ENCODE peak calls at places on chromosomes 7 and 10, in six cellular contexts. W is AG09319, U is lung, N is BJ, C is GM13977, D is neural crest cell. V is an unnamed sample.

GRCh38 chr10:36412942-36413341 is 712.5 kb upstream of the ANKRD30A start:
- DNase-seq in W (no peak), U (no peak), N (no peak), C (no peak), D (no peak), V (no peak)

GRCh38 chr10:73875139-73875475 is 752 bp upstream of the CAMK2G start:
- DNase-seq in W (no peak), U (no peak), N (no peak), C (peak), D (no peak), V (peak)

GRCh38 chr7:28069788-28070187 is 110.8 kb downstream of the JAZF1 start:
- DNase-seq in W (peak), U (peak), N (no peak), C (no peak), D (no peak), V (no peak)

GRCh38 chr10:18364987-18365775 is 225.0 kb downstream of the CACNB2 start:
- DNase-seq in W (peak), U (no peak), N (no peak), C (no peak), D (no peak), V (no peak)

GRCh38 chr10:103083266-103083976 is 109.7 kb downstream of the NT5C2 start:
- DNase-seq in W (no peak), U (no peak), N (no peak), C (no peak), D (no peak), V (no peak)

GRCh38 chr10:95513941-95514392 is 47.2 kb downstream of the SORBS1 start:
- DNase-seq in W (no peak), U (no peak), N (no peak), C (no peak), D (no peak), V (no peak)

GRCh38 chr10:88754272-88754671 is 5.5 kb upstream of the LIPN start:
- DNase-seq in W (peak), U (no peak), N (peak), C (no peak), D (no peak), V (no peak)

GRCh38 chr7:24284699-24285506 is 913 bp downstream of the NPY start:
- DNase-seq in W (no peak), U (no peak), N (no peak), C (no peak), D (peak), V (no peak)

GRCh38 chr10:98006266-98006665 is 24.2 kb downstream of the CRTAC1 start:
- DNase-seq in W (no peak), U (no peak), N (no peak), C (no peak), D (no peak), V (no peak)

GRCh38 chr7:131629203-131629871 is 72.9 kb upstream of the PODXL start:
- DNase-seq in W (no peak), U (no peak), N (no peak), C (no peak), D (no peak), V (no peak)

GRCh38 chr7:6183006-6183405 is 89.4 kb downstream of the CYTH3 start:
- DNase-seq in W (no peak), U (no peak), N (no peak), C (no peak), D (no peak), V (no peak)

GRCh38 chr7:32318300-32319018 is 171.7 kb downstream of the LSM5 start:
- DNase-seq in W (no peak), U (no peak), N (no peak), C (no peak), D (no peak), V (no peak)

GRCh38 chr10:84054743-84055142 is 84.6 kb upstream of the GHITM start:
- DNase-seq in W (no peak), U (no peak), N (no peak), C (no peak), D (no peak), V (no peak)

GRCh38 chr7:70458195-70458695 is 673.7 kb upstream of the GALNT17 start:
- DNase-seq in W (no peak), U (no peak), N (no peak), C (no peak), D (no peak), V (no peak)

GRCh38 chr7:140646931-140647647 is 6.5 kb upstream of the DENND2A start:
- DNase-seq in W (no peak), U (no peak), N (no peak), C (peak), D (peak), V (peak)

GRCh38 chr7:105838273-105839141 is 37.9 kb downstream of the ATXN7L1 start:
- DNase-seq in W (no peak), U (peak), N (no peak), C (no peak), D (no peak), V (no peak)

GRCh38 chr7:50730459-50731400 is 52.0 kb downstream of the GRB10 start:
- DNase-seq in W (no peak), U (no peak), N (no peak), C (no peak), D (no peak), V (no peak)

GRCh38 chr7:55203300-55203699 is 161.8 kb upstream of the LANCL2 start:
- DNase-seq in W (no peak), U (no peak), N (no peak), C (no peak), D (no peak), V (no peak)

GRCh38 chr7:43220250-43220649 is 107.8 kb downstream of the HECW1 start:
- DNase-seq in W (no peak), U (no peak), N (peak), C (no peak), D (no peak), V (no peak)

GRCh38 chr10:34815174-34816066 is at the start of gene PARD3:
- DNase-seq in W (no peak), U (peak), N (no peak), C (peak), D (peak), V (peak)

GRCh38 chr10:102231357-102232318 is 5.5 kb downstream of the ELOVL3 start:
- DNase-seq in W (no peak), U (peak), N (no peak), C (peak), D (peak), V (peak)

GRCh38 chr7:73905360-73905759 is 44.4 kb downstream of the TMEM270 start:
- DNase-seq in W (no peak), U (no peak), N (no peak), C (no peak), D (no peak), V (peak)

GRCh38 chr10:73772280-73773151 is 9.3 kb upstream of the CHCHD1 start:
- DNase-seq in W (peak), U (peak), N (no peak), C (peak), D (peak), V (peak)

GRCh38 chr10:16545126-16545736 is 23.6 kb upstream of the C1QL3 start:
- DNase-seq in W (peak), U (no peak), N (no peak), C (peak), D (no peak), V (peak)

GRCh38 chr7:92835140-92835850 is 1.1 kb downstream of the CDK6 start:
- DNase-seq in W (no peak), U (peak), N (no peak), C (peak), D (peak), V (peak)

GRCh38 chr7:41114166-41114565 is 588.7 kb downstream of the INHBA start:
- DNase-seq in W (no peak), U (no peak), N (no peak), C (no peak), D (no peak), V (no peak)

GRCh38 chr7:96169439-96169838 is 152.5 kb downstream of the SLC25A13 start:
- DNase-seq in W (no peak), U (no peak), N (no peak), C (no peak), D (no peak), V (no peak)
- TF ChIP-seq CTCF in W (no peak), U (no peak), N (no peak), C (no peak), D (no peak), V (no peak)

GRCh38 chr10:71681977-71682376 is 37.6 kb downstream of the C10orf105 start:
- DNase-seq in W (no peak), U (no peak), N (no peak), C (no peak), D (no peak), V (no peak)

GRCh38 chr10:71685554-71686202 is 33.9 kb downstream of the C10orf105 start:
- DNase-seq in W (no peak), U (no peak), N (no peak), C (no peak), D (no peak), V (no peak)

GRCh38 chr10:71687077-71687476 is 32.5 kb downstream of the C10orf105 start:
- DNase-seq in W (no peak), U (no peak), N (no peak), C (no peak), D (no peak), V (no peak)

GRCh38 chr10:71683301-71683700 is 36.3 kb downstream of the C10orf105 start:
- DNase-seq in W (no peak), U (no peak), N (no peak), C (no peak), D (no peak), V (no peak)

DNA sequence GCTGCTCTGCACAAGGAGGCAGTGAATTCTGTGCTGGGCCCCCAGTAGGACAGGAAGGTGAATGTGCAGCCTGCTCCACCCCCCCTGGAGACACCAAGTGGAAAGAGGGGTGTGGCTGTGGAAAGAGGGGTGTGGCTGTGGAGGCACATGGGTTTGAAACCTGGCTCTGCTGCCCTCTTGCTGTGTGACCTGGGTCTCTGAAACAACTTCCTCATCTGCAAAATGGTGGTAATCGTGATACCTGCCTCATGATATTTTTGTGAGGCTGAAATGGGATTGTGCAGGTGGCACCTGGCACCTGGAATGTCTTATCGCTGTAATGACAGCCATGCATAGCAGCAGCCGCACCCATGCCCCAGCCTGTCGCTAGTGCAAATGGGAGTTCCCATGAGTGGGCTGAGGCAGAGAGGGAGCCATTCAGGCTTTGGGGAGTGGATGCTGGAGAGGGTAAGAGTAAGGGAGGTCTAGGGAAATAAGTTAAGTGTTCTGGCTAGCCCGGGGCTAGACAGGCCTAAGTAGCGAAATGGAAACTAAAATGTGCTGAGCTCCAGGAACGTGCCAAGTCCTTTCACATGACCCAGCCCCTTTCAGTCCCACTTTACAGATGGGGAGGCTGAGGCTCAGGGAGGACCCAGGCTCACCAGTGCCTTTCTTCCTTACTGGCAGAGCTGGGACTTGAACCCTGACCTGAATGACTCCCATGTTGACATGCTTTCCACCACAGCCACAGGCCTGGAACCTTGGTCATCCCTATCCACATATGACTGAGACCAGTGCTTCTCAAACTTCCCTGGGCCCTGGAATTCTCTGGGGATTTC is 35.0 kb downstream of the C10orf105 start:
- DNase-seq in W (no peak), U (no peak), N (no peak), C (no peak), D (no peak), V (no peak)
- TF ChIP-seq CTCF in W (no peak), U (no peak), N (no peak), C (no peak), D (no peak), V (no peak)

DNA sequence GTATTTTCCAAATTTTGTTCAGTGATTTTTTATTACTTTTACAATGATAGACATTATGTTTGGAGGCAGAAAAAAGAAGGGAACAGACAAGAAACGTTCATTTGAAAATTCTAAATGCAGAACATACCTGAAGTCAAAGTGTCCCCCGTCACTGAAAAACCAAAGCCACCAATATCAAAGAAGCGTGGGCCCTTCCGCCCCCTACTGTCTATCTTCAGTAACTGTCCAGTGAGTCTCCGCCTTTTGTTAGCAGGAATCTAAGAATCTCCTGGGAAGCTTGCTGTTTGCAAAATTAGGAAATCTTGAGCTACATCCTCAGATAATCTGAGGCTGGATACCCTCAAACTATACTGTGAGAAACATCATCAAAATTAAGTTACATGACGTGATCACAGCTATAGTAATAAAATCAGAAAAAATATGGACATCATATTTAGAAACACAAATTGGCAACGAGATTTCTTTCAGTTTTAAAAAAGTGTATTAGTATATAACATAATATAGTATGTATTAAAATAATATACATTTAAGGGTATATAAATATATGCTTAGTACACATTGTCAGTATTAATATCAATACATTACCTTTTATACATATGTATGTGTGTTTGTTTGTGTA is 169.3 kb upstream of the AKR1E2 start:
- DNase-seq in W (no peak), U (peak), N (no peak), C (peak), D (peak), V (peak)
- TF ChIP-seq CTCF in W (peak), U (peak), N (peak), C (peak), D (peak), V (peak)

GRCh38 chr10:118775478-118775877 is 20.7 kb upstream of the CACUL1 start:
- DNase-seq in W (no peak), U (no peak), N (no peak), C (no peak), D (no peak), V (no peak)
- TF ChIP-seq CTCF in W (no peak), U (no peak), N (no peak), C (peak), D (peak), V (no peak)

GRCh38 chr10:131586958-131587357 is 275.4 kb upstream of the TCERG1L start:
- DNase-seq in W (no peak), U (peak), N (no peak), C (no peak), D (no peak), V (no peak)
- TF ChIP-seq CTCF in W (no peak), U (no peak), N (no peak), C (no peak), D (no peak), V (no peak)

GRCh38 chr10:14558025-14558424 is 216.7 kb downstream of the FAM107B start:
- DNase-seq in W (no peak), U (no peak), N (no peak), C (no peak), D (no peak), V (no peak)

GRCh38 chr10:14560794-14561765 is 213.6 kb downstream of the FAM107B start:
- DNase-seq in W (no peak), U (no peak), N (no peak), C (no peak), D (no peak), V (no peak)

GRCh38 chr10:14562615-14563214 is 212.0 kb downstream of the FAM107B start:
- DNase-seq in W (no peak), U (no peak), N (no peak), C (no peak), D (no peak), V (no peak)

GRCh38 chr10:14562197-14562596 is 212.5 kb downstream of the FAM107B start:
- DNase-seq in W (no peak), U (no peak), N (no peak), C (no peak), D (no peak), V (no peak)

GRCh38 chr10:14560274-14560673 is 214.4 kb downstream of the FAM107B start:
- DNase-seq in W (no peak), U (no peak), N (no peak), C (no peak), D (no peak), V (no peak)
- TF ChIP-seq CTCF in W (no peak), U (no peak), N (peak), C (no peak), D (peak), V (peak)

DNA sequence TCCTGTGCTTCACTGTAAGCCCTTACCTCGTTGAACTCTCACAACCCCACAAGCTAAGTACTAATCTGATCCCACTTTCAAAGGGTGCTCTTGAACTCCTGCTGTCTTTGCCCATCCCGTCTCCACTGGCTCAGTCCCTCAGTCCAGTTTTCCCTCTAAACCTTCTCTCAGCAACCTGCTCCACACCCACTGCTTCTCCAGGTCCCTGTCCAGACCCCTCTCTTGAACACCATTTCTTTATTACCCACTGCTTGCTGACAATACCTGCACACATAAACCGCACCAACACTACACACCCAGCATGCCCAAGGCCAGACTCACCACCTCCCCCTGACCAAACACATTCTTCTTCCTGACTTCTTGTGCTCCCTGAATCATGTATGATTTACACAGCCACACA is 343.3 kb downstream of the GRID1 start:
- DNase-seq in W (no peak), U (no peak), N (no peak), C (no peak), D (no peak), V (no peak)
- TF ChIP-seq CTCF in W (no peak), U (no peak), N (no peak), C (no peak), D (no peak), V (no peak)

GRCh38 chr10:100817268-100817839 is 72.0 kb downstream of the PAX2 start:
- DNase-seq in W (no peak), U (no peak), N (no peak), C (no peak), D (no peak), V (no peak)
- TF ChIP-seq CTCF in W (no peak), U (no peak), N (no peak), C (peak), D (no peak), V (peak)